ENCODE peak calls at places on chromosome 21, in eight cellular contexts. K is upper lobe of right lung; B is WTC11; G is colonic mucosa; F is right lobe of liver; W is ovary; D is AG10803; R is CD4-positive, alpha-beta T cell. A is an unnamed sample.

GRCh38 chr21:15754640-15755039 is 24.9 kb downstream of the USP25 start:
- DNase-seq in K (no peak), B (no peak), G (no peak), F (no peak), W (no peak), D (peak), R (no peak), A (no peak)

GRCh38 chr21:43292041-43292865 is 123.4 kb downstream of the CRYAA start:
- DNase-seq in K (peak), B (no peak), G (no peak), F (peak), W (peak), D (no peak), R (no peak), A (no peak)

GRCh38 chr21:15289896-15290841 is 225.4 kb upstream of the NRIP1 start:
- DNase-seq in K (peak), B (peak), G (peak), F (no peak), W (peak), D (peak), R (no peak), A (no peak)

GRCh38 chr21:33402011-33402979 is 918 bp upstream of the IFNGR2 start:
- DNase-seq in K (peak), B (peak), G (peak), F (peak), W (peak), D (peak), R (peak), A (peak)

GRCh38 chr21:38234395-38235142 is 22.2 kb upstream of the KCNJ15 start:
- DNase-seq in K (no peak), B (no peak), G (peak), F (no peak), W (no peak), D (no peak), R (no peak), A (no peak)

GRCh38 chr21:44423941-44424607 is 31.2 kb upstream of the LRRC3 start:
- DNase-seq in K (peak), B (peak), G (no peak), F (peak), W (peak), D (no peak), R (no peak), A (no peak)

GRCh38 chr21:42308161-42308913 is 6.9 kb downstream of the TFF3 start:
- DNase-seq in K (no peak), B (no peak), G (no peak), F (no peak), W (no peak), D (no peak), R (no peak), A (no peak)

GRCh38 chr21:15241997-15242767 is 177.4 kb upstream of the NRIP1 start:
- DNase-seq in K (no peak), B (peak), G (no peak), F (no peak), W (no peak), D (no peak), R (no peak), A (no peak)

GRCh38 chr21:42734323-42734971 is 81.0 kb downstream of the PDE9A start:
- DNase-seq in K (no peak), B (no peak), G (no peak), F (no peak), W (no peak), D (no peak), R (no peak), A (no peak)

GRCh38 chr21:44526096-44526997 is 13.6 kb downstream of the KRTAP10-1 start:
- DNase-seq in K (peak), B (peak), G (no peak), F (peak), W (no peak), D (no peak), R (no peak), A (no peak)

GRCh38 chr21:38438476-38438893 is 59.8 kb downstream of the ERG start:
- DNase-seq in K (peak), B (no peak), G (no peak), F (peak), W (peak), D (peak), R (no peak), A (no peak)

GRCh38 chr21:28699591-28700259 is 293.0 kb downstream of the LTN1 start:
- DNase-seq in K (no peak), B (no peak), G (no peak), F (no peak), W (no peak), D (peak), R (no peak), A (no peak)

DNA sequence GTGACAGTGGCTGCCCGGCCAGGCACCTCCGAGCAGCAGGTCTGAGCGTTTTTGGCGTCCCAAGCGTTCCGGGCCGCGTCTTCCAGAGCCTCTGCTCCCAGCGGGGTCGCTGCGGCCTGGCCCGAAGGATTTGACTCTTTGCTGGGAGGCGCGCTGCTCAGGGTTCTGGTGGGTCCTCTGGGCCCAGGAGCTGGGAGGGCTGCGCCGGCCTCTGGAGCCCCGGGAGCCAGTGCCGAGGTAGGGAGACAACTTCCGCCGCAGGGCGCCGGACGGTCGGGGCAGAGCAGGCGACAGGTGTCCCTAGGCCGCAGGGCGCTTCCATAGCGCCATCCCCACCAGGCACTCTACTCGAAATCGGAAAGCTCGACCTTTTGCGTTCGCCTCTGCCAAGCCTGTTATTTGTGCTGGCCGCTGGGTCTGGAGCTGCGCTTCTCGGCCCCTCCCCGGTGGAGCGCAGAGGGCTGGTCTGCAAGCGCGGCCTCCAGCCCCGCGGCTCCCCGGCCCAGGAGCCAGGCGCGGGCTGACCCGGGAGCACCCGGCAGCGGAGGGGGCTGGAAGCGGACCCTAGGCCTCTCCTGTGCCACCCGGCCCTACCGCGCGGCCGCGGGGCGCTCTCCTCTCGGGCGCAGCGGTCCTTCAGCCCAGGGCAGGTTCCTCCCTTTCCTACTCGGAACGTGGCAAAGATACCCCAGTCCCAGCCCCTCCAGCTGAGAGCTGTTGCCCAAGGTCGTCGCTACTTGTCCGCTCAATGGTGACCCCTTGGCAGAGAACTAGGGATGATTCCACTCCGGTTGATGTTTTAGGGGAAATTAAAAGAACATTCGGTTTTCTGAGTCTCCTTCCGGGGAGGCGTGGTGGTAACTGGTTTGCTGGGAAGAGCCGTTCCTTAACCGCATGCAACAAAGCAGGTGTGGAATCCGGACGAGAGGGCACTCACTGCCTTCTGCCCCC is 2.3 kb downstream of the SIM2 start:
- DNase-seq in K (peak), B (peak), G (no peak), F (no peak), W (no peak), D (no peak), R (no peak), A (peak)
- TF ChIP-seq CTCF in K (no peak), B (no peak), G (no peak), F (no peak), W (no peak), D (no peak), R (no peak), A (no peak)

GRCh38 chr21:46135782-46136181 is 19.6 kb downstream of the FTCD start:
- DNase-seq in K (no peak), B (no peak), G (no peak), F (no peak), W (no peak), D (no peak), R (no peak), A (no peak)
- TF ChIP-seq CTCF in K (no peak), B (no peak), G (no peak), F (no peak), W (no peak), D (peak), R (no peak), A (no peak)

GRCh38 chr21:25560151-25560783 is 47.0 kb downstream of the MRPL39 start:
- DNase-seq in K (peak), B (no peak), G (no peak), F (no peak), W (no peak), D (no peak), R (no peak), A (no peak)
- TF ChIP-seq CTCF in K (no peak), B (no peak), G (no peak), F (no peak), W (no peak), D (no peak), R (no peak), A (no peak)

DNA sequence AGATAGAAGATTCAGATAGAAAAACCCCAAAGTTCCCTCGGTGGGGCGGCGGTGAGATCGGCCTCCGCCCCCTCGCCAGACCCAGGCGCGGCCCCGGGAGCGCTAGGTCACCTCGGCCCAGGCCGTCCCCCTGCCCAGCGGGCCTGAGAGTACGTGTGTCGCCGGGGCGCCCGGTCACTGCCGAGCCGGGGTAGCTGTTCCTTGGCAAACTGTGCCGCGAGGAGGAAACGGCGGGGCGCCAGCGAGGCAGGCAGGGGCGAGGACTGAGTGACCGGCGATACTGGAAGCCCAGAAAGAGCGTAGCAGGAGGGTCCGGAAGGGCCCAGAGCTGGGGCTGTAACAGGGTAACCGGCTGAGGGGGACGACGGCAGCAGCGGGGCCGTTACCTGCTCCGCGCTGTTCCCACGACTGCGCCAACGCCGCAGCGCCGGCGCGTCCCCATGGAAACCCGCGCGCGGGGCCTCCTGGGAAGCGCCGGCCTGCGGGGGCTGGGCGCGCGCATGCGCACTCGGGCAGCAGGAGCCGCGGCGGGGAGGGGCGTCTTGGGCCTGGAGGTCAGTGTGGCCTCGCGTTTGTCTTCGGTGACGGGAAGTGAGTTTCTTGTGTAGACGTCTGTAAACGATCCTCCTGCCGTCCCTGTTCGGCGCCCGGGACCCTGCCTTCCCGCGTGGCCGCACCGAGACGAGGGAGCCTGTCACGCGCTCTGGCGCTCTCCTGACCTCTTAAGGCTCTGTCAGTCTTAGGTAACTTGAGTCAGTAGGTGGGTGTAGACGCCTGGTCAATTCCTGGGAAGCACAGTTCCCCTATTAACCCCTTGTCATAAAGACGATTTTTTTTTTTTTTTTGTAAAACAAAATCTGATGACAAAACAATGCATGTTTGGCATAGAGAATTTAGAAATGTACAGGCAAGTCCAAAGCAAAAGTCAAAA is at the start of gene LCA5L:
- DNase-seq in K (peak), B (peak), G (peak), F (peak), W (peak), D (peak), R (peak), A (peak)
- TF ChIP-seq CTCF in K (no peak), B (no peak), G (no peak), F (peak), W (no peak), D (no peak), R (no peak), A (no peak)

GRCh38 chr21:32184485-32184884 is 94.4 kb downstream of the MIS18A start:
- DNase-seq in K (no peak), B (no peak), G (no peak), F (no peak), W (no peak), D (no peak), R (no peak), A (no peak)
- TF ChIP-seq CTCF in K (no peak), B (no peak), G (no peak), F (no peak), W (no peak), D (no peak), R (no peak), A (no peak)

GRCh38 chr21:17925900-17926299 is 106.7 kb upstream of the C21orf91 start:
- DNase-seq in K (no peak), B (no peak), G (no peak), F (no peak), W (no peak), D (peak), R (no peak), A (no peak)
- TF ChIP-seq CTCF in K (peak), B (no peak), G (no peak), F (peak), W (no peak), D (peak), R (no peak), A (peak)

GRCh38 chr21:40840441-40840840 is 6.5 kb downstream of the DSCAM start:
- DNase-seq in K (no peak), B (no peak), G (no peak), F (no peak), W (no peak), D (no peak), R (no peak), A (no peak)

GRCh38 chr21:40844935-40845334 is 2.0 kb downstream of the DSCAM start:
- DNase-seq in K (no peak), B (no peak), G (no peak), F (no peak), W (no peak), D (no peak), R (no peak), A (no peak)

GRCh38 chr21:40842197-40842552 is 4.8 kb downstream of the DSCAM start:
- DNase-seq in K (no peak), B (no peak), G (no peak), F (no peak), W (no peak), D (no peak), R (no peak), A (no peak)

GRCh38 chr21:40839551-40839950 is 7.4 kb downstream of the DSCAM start:
- DNase-seq in K (no peak), B (no peak), G (no peak), F (no peak), W (no peak), D (no peak), R (no peak), A (no peak)

GRCh38 chr21:40841524-40842196 is 5.3 kb downstream of the DSCAM start:
- DNase-seq in K (peak), B (peak), G (no peak), F (peak), W (no peak), D (peak), R (no peak), A (no peak)
- TF ChIP-seq CTCF in K (peak), B (no peak), G (no peak), F (peak), W (no peak), D (peak), R (no peak), A (no peak)

GRCh38 chr21:34806423-34806822 is 137.6 kb downstream of the CLIC6 start:
- DNase-seq in K (no peak), B (no peak), G (no peak), F (no peak), W (no peak), D (no peak), R (no peak), A (no peak)

GRCh38 chr21:34805157-34805556 is 136.4 kb downstream of the CLIC6 start:
- DNase-seq in K (no peak), B (no peak), G (no peak), F (no peak), W (no peak), D (no peak), R (no peak), A (no peak)

GRCh38 chr21:34808569-34809204 is 139.9 kb downstream of the CLIC6 start:
- DNase-seq in K (no peak), B (no peak), G (no peak), F (no peak), W (no peak), D (peak), R (no peak), A (no peak)

GRCh38 chr21:34807881-34808568 is 139.2 kb downstream of the CLIC6 start:
- DNase-seq in K (no peak), B (no peak), G (no peak), F (no peak), W (no peak), D (peak), R (peak), A (peak)

GRCh38 chr21:34807146-34807880 is 138.5 kb downstream of the CLIC6 start:
- DNase-seq in K (no peak), B (no peak), G (no peak), F (no peak), W (no peak), D (peak), R (peak), A (peak)
- TF ChIP-seq CTCF in K (no peak), B (no peak), G (no peak), F (no peak), W (no peak), D (no peak), R (no peak), A (no peak)

DNA sequence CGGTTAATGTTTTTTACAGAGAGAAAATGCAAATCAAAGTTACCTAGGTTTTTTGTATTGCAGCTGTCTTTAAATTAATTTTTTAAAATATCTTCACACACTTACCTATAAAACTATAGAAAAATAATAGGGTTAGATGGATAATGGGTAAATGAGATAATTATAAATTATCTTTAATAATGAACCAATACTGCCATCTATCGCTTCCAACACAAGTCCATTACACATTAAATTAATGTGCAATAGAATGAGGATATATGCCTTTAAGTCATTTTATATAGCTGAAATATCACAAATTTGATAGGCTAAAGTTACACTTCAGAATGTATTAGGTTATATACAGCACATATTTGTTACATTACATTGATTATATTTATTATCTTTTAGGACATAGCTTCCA is 2212.8 kb downstream of the MRPL39 start:
- DNase-seq in K (no peak), B (no peak), G (no peak), F (no peak), W (no peak), D (no peak), R (no peak), A (no peak)
- TF ChIP-seq CTCF in K (no peak), B (no peak), G (no peak), F (no peak), W (no peak), D (no peak), R (no peak), A (no peak)